ENCODE peak calls at places on chromosomes 1 and 21, in four cellular contexts. One of them, this sample, is unnamed. For H3K79me2, the result is how much of the 10 kb centered on the place peaks cover.

GRCh38 chr1:68043443-68044090 is 6.9 kb downstream of the DIRAS3 start:
- DNase-seq in GM12878: no peak
- DNase-seq in H1: no peak
- DNase-seq in K562: no peak
- DNase-seq in this sample: no peak

GRCh38 chr1:182955596-182956588 is 2.9 kb upstream of the SHCBP1L start:
- DNase-seq in H1: no peak
- DNase-seq in K562: no peak
- DNase-seq in GM12878: no peak
- DNase-seq in this sample: no peak

GRCh38 chr1:198423701-198424100 is 116.8 kb downstream of the ATP6V1G3 start:
- DNase-seq in K562: no peak
- DNase-seq in H1: no peak
- DNase-seq in GM12878: no peak
- DNase-seq in this sample: no peak

GRCh38 chr1:198291036-198291435 is 134.2 kb downstream of the NEK7 start:
- DNase-seq in H1: no peak
- DNase-seq in GM12878: no peak
- DNase-seq in K562: no peak
- DNase-seq in this sample: no peak

GRCh38 chr1:159752135-159752580 is 28.6 kb upstream of the DUSP23 start:
- DNase-seq in GM12878: no peak
- DNase-seq in K562: no peak
- DNase-seq in H1: no peak
- DNase-seq in this sample: no peak

GRCh38 chr1:234558186-234558836 is 51.7 kb downstream of the IRF2BP2 start:
- DNase-seq in GM12878: no peak
- DNase-seq in K562: peak
- DNase-seq in H1: no peak
- DNase-seq in this sample: no peak

GRCh38 chr1:56915960-56916359 is 49.9 kb downstream of the C8B start:
- DNase-seq in H1: no peak
- DNase-seq in GM12878: no peak
- DNase-seq in K562: no peak
- DNase-seq in this sample: no peak

GRCh38 chr1:222786107-222786506 is 28.7 kb upstream of the DISP1 start:
- DNase-seq in H1: no peak
- DNase-seq in K562: no peak
- DNase-seq in GM12878: no peak
- DNase-seq in this sample: no peak

GRCh38 chr1:201970334-201971159 is 11.9 kb upstream of the RNPEP start:
- DNase-seq in H1: no peak
- DNase-seq in K562: no peak
- DNase-seq in GM12878: no peak
- DNase-seq in this sample: no peak

GRCh38 chr1:23376890-23377811 is 7.5 kb upstream of the ZNF436 start:
- DNase-seq in K562: peak
- DNase-seq in H1: no peak
- DNase-seq in GM12878: no peak
- DNase-seq in this sample: peak

GRCh38 chr1:173354937-173355280 is 122.2 kb upstream of the PRDX6 start:
- DNase-seq in GM12878: no peak
- DNase-seq in H1: no peak
- DNase-seq in K562: no peak
- DNase-seq in this sample: no peak

GRCh38 chr1:226457307-226457712 is 49.4 kb upstream of the PARP1 start:
- DNase-seq in K562: peak
- DNase-seq in GM12878: no peak
- DNase-seq in H1: peak
- DNase-seq in this sample: no peak

GRCh38 chr1:50348449-50349241 is 74.6 kb downstream of the DMRTA2 start:
- DNase-seq in GM12878: no peak
- DNase-seq in K562: peak
- DNase-seq in H1: no peak
- DNase-seq in this sample: peak

GRCh38 chr1:234855851-234856250 is 245.9 kb upstream of the IRF2BP2 start:
- DNase-seq in GM12878: no peak
- DNase-seq in K562: no peak
- DNase-seq in H1: no peak
- DNase-seq in this sample: no peak

GRCh38 chr1:243595527-243596206 is 254.4 kb downstream of the AKT3 start:
- DNase-seq in H1: no peak
- DNase-seq in K562: no peak
- DNase-seq in GM12878: no peak
- DNase-seq in this sample: no peak

GRCh38 chr1:168150283-168150682 is 13.6 kb upstream of the GPR161 start:
- DNase-seq in K562: no peak
- DNase-seq in H1: no peak
- DNase-seq in GM12878: no peak
- DNase-seq in this sample: no peak

GRCh38 chr1:234672349-234673135 is 62.6 kb upstream of the IRF2BP2 start:
- DNase-seq in K562: no peak
- DNase-seq in GM12878: no peak
- DNase-seq in H1: no peak
- DNase-seq in this sample: no peak

GRCh38 chr1:55060133-55060999 is 21.0 kb downstream of the PCSK9 start:
- DNase-seq in GM12878: peak
- DNase-seq in K562: no peak
- DNase-seq in H1: no peak
- DNase-seq in this sample: no peak

GRCh38 chr1:221394011-221394544 is 347.8 kb downstream of the DUSP10 start:
- DNase-seq in K562: no peak
- DNase-seq in GM12878: no peak
- DNase-seq in H1: no peak
- DNase-seq in this sample: no peak

GRCh38 chr1:150563340-150564038 is 14.3 kb downstream of the ADAMTSL4 start:
- DNase-seq in H1: no peak
- DNase-seq in GM12878: peak
- DNase-seq in K562: peak
- DNase-seq in this sample: no peak

GRCh38 chr1:236868625-236869467 is 73.8 kb downstream of the MTR start:
- DNase-seq in GM12878: peak
- DNase-seq in K562: peak
- DNase-seq in H1: peak
- DNase-seq in this sample: peak

GRCh38 chr1:4027492-4028138 is 127.5 kb upstream of the C1orf174 start:
- DNase-seq in H1: no peak
- DNase-seq in K562: no peak
- DNase-seq in GM12878: peak
- DNase-seq in this sample: no peak

GRCh38 chr1:20343937-20344302 is 53.2 kb downstream of the VWA5B1 start:
- DNase-seq in GM12878: no peak
- DNase-seq in K562: no peak
- DNase-seq in H1: no peak
- DNase-seq in this sample: no peak

GRCh38 chr21:16310191-16310590 is 580.4 kb downstream of the USP25 start:
- DNase-seq in GM12878: no peak
- DNase-seq in K562: no peak
- DNase-seq in H1: no peak
- DNase-seq in this sample: no peak

GRCh38 chr1:244080343-244080929 is 29.4 kb downstream of the ZBTB18 start:
- DNase-seq in K562: no peak
- DNase-seq in H1: no peak
- DNase-seq in GM12878: no peak
- DNase-seq in this sample: no peak

GRCh38 chr1:233020441-233020840 is 70.0 kb downstream of the NTPCR start:
- DNase-seq in H1: no peak
- DNase-seq in K562: no peak
- DNase-seq in GM12878: no peak
- DNase-seq in this sample: no peak

GRCh38 chr1:156870734-156871133 is 10.1 kb downstream of the NTRK1 start:
- DNase-seq in K562: no peak
- DNase-seq in H1: no peak
- DNase-seq in GM12878: no peak
- DNase-seq in this sample: no peak

GRCh38 chr1:2204384-2205190 is 10.0 kb upstream of the FAAP20 start:
- DNase-seq in GM12878: no peak
- DNase-seq in K562: peak
- DNase-seq in H1: peak
- DNase-seq in this sample: no peak

GRCh38 chr1:67850611-67851075 is 17.4 kb upstream of the GNG12 start:
- DNase-seq in K562: peak
- DNase-seq in GM12878: no peak
- DNase-seq in H1: no peak
- DNase-seq in this sample: peak

GRCh38 chr21:36747114-36747814 is 48.3 kb downstream of the SIM2 start:
- DNase-seq in H1: no peak
- DNase-seq in GM12878: no peak
- DNase-seq in K562: peak
- DNase-seq in this sample: no peak

GRCh38 chr1:210272666-210273065 is 40.1 kb downstream of the SERTAD4 start:
- DNase-seq in GM12878: no peak
- DNase-seq in H1: no peak
- DNase-seq in K562: no peak
- DNase-seq in this sample: no peak

GRCh38 chr1:201750934-201751333 is 78.0 kb upstream of the IPO9 start:
- DNase-seq in K562: no peak
- DNase-seq in H1: no peak
- DNase-seq in GM12878: no peak
- DNase-seq in this sample: no peak

GRCh38 chr1:15952317-15953258 is 23.3 kb downstream of the ZBTB17 start:
- DNase-seq in K562: peak
- DNase-seq in GM12878: no peak
- DNase-seq in H1: no peak
- DNase-seq in this sample: peak
- TF ChIP-seq EGR1 in K562: peak
- TF ChIP-seq EGR1 in GM12878: no peak
- TF ChIP-seq EGR1 in H1: no peak
- TF ChIP-seq EGR1 in this sample: no peak

GRCh38 chr1:27778022-27778421 is 5.0 kb downstream of the STX12 start:
- DNase-seq in K562: peak
- DNase-seq in GM12878: no peak
- DNase-seq in H1: no peak
- DNase-seq in this sample: no peak
- H3K79me2 ChIP-seq in K562: under half
- H3K79me2 ChIP-seq in GM12878: half or more
- H3K79me2 ChIP-seq in H1: under half
- H3K79me2 ChIP-seq in this sample: under half

DNA sequence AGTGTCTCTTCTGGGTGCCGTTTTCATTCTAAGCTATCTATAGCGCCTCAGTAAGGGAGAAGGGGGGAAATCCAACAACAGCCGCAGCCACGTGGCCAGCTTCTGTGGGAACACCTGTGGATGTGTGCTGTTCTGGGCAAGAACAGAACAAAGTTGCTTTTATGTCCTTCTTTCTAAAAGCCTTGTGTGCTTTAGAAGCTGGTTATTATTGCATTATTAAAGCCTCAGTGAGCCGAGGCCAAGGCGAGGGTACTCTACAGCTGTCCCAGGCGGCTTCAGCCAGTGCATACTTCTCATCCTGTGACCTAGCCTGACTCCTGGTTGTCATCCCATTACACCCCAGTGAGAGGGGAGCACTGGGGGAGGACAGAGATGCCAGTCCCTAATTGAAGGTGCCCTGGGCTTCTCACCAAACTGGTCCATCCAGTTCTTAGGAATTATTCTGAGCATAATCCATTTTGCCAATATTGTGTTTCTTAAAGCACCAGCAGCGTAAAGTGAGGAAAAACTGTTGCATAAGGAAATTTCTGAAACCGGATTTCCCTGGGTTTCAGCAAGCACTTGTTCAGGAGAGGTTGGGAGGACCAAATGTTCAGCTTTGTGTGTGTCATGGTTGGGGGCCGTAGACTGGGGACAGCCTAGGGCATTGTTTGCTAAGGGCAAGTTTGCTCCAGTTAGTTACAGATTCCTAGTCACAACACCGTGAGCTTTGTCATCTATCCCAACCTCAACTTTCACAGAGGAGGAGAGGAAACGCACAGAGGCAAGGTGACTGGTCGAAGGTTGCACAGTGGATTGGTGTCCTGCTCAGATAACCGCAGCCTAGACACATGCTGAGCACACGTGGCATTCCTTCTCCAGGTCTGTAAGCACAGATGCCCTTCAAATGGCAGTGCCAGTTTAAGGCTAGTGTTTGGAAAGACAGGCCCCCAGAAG is 61.0 kb upstream of the ATP1A1 start:
- DNase-seq in GM12878: no peak
- DNase-seq in H1: no peak
- DNase-seq in K562: no peak
- DNase-seq in this sample: no peak
- TF ChIP-seq SRF in GM12878: no peak
- TF ChIP-seq SRF in H1: no peak
- TF ChIP-seq SRF in K562: no peak
- TF ChIP-seq SRF in this sample: no peak

GRCh38 chr1:15276691-15277090 is 29.7 kb downstream of the FHAD1 start:
- DNase-seq in H1: no peak
- DNase-seq in K562: no peak
- DNase-seq in GM12878: no peak
- DNase-seq in this sample: no peak

GRCh38 chr1:15273274-15273673 is 26.3 kb downstream of the FHAD1 start:
- DNase-seq in H1: no peak
- DNase-seq in GM12878: no peak
- DNase-seq in K562: no peak
- DNase-seq in this sample: no peak

GRCh38 chr1:15277370-15277769 is 30.3 kb downstream of the FHAD1 start:
- DNase-seq in H1: no peak
- DNase-seq in K562: no peak
- DNase-seq in GM12878: no peak
- DNase-seq in this sample: no peak

GRCh38 chr1:15277933-15278332 is 30.9 kb downstream of the FHAD1 start:
- DNase-seq in K562: no peak
- DNase-seq in H1: no peak
- DNase-seq in GM12878: no peak
- DNase-seq in this sample: no peak

DNA sequence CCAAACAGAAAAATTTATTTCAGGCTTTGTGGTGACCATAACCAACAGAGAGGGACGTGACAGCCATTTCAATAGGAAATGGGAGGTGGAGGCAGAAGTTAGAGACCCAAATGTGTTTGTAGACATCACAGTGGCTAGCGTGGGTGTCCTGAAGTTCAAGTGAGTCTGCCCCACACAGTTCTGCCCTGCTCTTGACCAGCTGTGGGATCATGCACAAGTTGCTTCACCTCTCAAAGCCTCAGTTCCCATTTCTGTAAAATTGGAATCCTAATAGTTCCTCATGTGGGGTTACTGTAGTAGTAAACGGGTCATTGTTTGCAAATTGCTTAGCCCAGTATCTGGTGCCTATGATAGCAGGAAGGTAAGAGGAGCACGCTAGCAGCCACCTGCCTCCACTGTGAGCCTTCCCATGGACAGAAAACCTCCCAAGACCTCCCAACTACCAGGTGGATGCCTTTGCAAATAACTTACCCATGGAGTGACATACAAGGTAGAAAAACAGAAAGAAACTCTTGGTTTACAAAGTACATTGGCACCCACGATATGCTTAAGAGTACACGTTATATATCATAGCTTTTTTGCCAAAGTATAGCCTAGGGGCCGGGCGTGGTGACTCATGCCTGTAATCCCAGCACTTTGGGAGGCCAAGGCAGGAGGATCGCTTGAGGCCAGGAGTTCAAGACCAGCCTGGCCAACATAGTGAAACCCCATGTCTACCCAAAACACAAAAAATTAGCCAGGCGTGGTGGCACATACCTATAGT is 29.1 kb downstream of the FHAD1 start:
- DNase-seq in H1: no peak
- DNase-seq in K562: no peak
- DNase-seq in GM12878: no peak
- DNase-seq in this sample: no peak
- TF ChIP-seq EGR1 in H1: no peak
- TF ChIP-seq EGR1 in K562: no peak
- TF ChIP-seq EGR1 in GM12878: no peak
- TF ChIP-seq EGR1 in this sample: no peak

GRCh38 chr1:107821340-107821739 is 143.6 kb downstream of the VAV3 start:
- DNase-seq in H1: no peak
- DNase-seq in GM12878: no peak
- DNase-seq in K562: no peak
- DNase-seq in this sample: no peak
- H3K79me2 ChIP-seq in H1: under half
- H3K79me2 ChIP-seq in GM12878: under half
- H3K79me2 ChIP-seq in K562: under half
- H3K79me2 ChIP-seq in this sample: under half

This sample was measured in HCT116.